ENCODE peak calls at places on chromosomes 1 and 21, in four cellular contexts. One of them, this sample, is unnamed.

GRCh38 chr1:234607091-234608025 is 2.6 kb downstream of the IRF2BP2 start:
- DNase-seq in OCI-LY7: no peak
- DNase-seq in left ventricle myocardium inferior: peak
- DNase-seq in tibial nerve: no peak
- DNase-seq in this sample: peak

GRCh38 chr1:201565771-201566528 is 27.0 kb downstream of the NAV1 start:
- DNase-seq in OCI-LY7: no peak
- DNase-seq in left ventricle myocardium inferior: no peak
- DNase-seq in tibial nerve: no peak
- DNase-seq in this sample: no peak

GRCh38 chr1:31412732-31413404 is at the start of gene SERINC2:
- DNase-seq in OCI-LY7: no peak
- DNase-seq in left ventricle myocardium inferior: no peak
- DNase-seq in tibial nerve: no peak
- DNase-seq in this sample: no peak

GRCh38 chr1:118340928-118341905 is 156.2 kb upstream of the SPAG17 start:
- DNase-seq in OCI-LY7: no peak
- DNase-seq in left ventricle myocardium inferior: no peak
- DNase-seq in tibial nerve: no peak
- DNase-seq in this sample: no peak

GRCh38 chr1:174051956-174052355 is 29.8 kb upstream of the RC3H1 start:
- DNase-seq in OCI-LY7: no peak
- DNase-seq in left ventricle myocardium inferior: no peak
- DNase-seq in tibial nerve: peak
- DNase-seq in this sample: no peak

GRCh38 chr1:156489166-156489934 is 11.2 kb downstream of the MEF2D start:
- DNase-seq in OCI-LY7: peak
- DNase-seq in left ventricle myocardium inferior: peak
- DNase-seq in tibial nerve: no peak
- DNase-seq in this sample: peak

GRCh38 chr1:167517535-167518330 is 596 bp downstream of the CD247 start:
- DNase-seq in OCI-LY7: no peak
- DNase-seq in left ventricle myocardium inferior: no peak
- DNase-seq in tibial nerve: no peak
- DNase-seq in this sample: no peak

GRCh38 chr1:204450461-204451257 is 39.0 kb upstream of the PPP1R15B start:
- DNase-seq in OCI-LY7: no peak
- DNase-seq in left ventricle myocardium inferior: peak
- DNase-seq in tibial nerve: no peak
- DNase-seq in this sample: peak

GRCh38 chr1:150546294-150546937 is 2.8 kb upstream of the ADAMTSL4 start:
- DNase-seq in OCI-LY7: no peak
- DNase-seq in left ventricle myocardium inferior: no peak
- DNase-seq in tibial nerve: no peak
- DNase-seq in this sample: no peak

GRCh38 chr1:113747376-113747775 is 11.9 kb downstream of the PHTF1 start:
- DNase-seq in OCI-LY7: no peak
- DNase-seq in left ventricle myocardium inferior: no peak
- DNase-seq in tibial nerve: no peak
- DNase-seq in this sample: no peak

GRCh38 chr1:117897551-117897950 is 31.9 kb downstream of the GDAP2 start:
- DNase-seq in OCI-LY7: no peak
- DNase-seq in left ventricle myocardium inferior: no peak
- DNase-seq in tibial nerve: no peak
- DNase-seq in this sample: no peak

GRCh38 chr1:78619029-78619428 is 1.2 kb upstream of the IFI44L start:
- DNase-seq in OCI-LY7: no peak
- DNase-seq in left ventricle myocardium inferior: no peak
- DNase-seq in tibial nerve: no peak
- DNase-seq in this sample: no peak

GRCh38 chr1:197572169-197572568 is 203.1 kb downstream of the DENND1B start:
- DNase-seq in OCI-LY7: no peak
- DNase-seq in left ventricle myocardium inferior: no peak
- DNase-seq in tibial nerve: no peak
- DNase-seq in this sample: no peak

GRCh38 chr21:43004926-43005325 is 30.6 kb downstream of the PKNOX1 start:
- DNase-seq in OCI-LY7: no peak
- DNase-seq in left ventricle myocardium inferior: no peak
- DNase-seq in tibial nerve: no peak
- DNase-seq in this sample: no peak

GRCh38 chr1:203364013-203364730 is 13.2 kb upstream of the FMOD start:
- DNase-seq in OCI-LY7: no peak
- DNase-seq in left ventricle myocardium inferior: peak
- DNase-seq in tibial nerve: no peak
- DNase-seq in this sample: peak

GRCh38 chr1:156143765-156144489 is 9.5 kb upstream of the SEMA4A start:
- DNase-seq in OCI-LY7: no peak
- DNase-seq in left ventricle myocardium inferior: no peak
- DNase-seq in tibial nerve: no peak
- DNase-seq in this sample: peak

GRCh38 chr1:62180649-62181048 is 14.0 kb upstream of the L1TD1 start:
- DNase-seq in OCI-LY7: no peak
- DNase-seq in left ventricle myocardium inferior: no peak
- DNase-seq in tibial nerve: no peak
- DNase-seq in this sample: no peak

GRCh38 chr1:205633421-205633976 is 1.7 kb upstream of the ELK4 start:
- DNase-seq in OCI-LY7: no peak
- DNase-seq in left ventricle myocardium inferior: no peak
- DNase-seq in tibial nerve: no peak
- DNase-seq in this sample: no peak

GRCh38 chr1:208264469-208265126 is 20.4 kb upstream of the PLXNA2 start:
- DNase-seq in OCI-LY7: no peak
- DNase-seq in left ventricle myocardium inferior: peak
- DNase-seq in tibial nerve: peak
- DNase-seq in this sample: peak

GRCh38 chr1:171446396-171446795 is 38.9 kb upstream of the PRRC2C start:
- DNase-seq in OCI-LY7: no peak
- DNase-seq in left ventricle myocardium inferior: no peak
- DNase-seq in tibial nerve: no peak
- DNase-seq in this sample: no peak

GRCh38 chr1:119387858-119388257 is 19.3 kb downstream of the HAO2 start:
- DNase-seq in OCI-LY7: no peak
- DNase-seq in left ventricle myocardium inferior: no peak
- DNase-seq in tibial nerve: no peak
- DNase-seq in this sample: no peak

GRCh38 chr1:177873238-177873637 is 96.6 kb downstream of the SEC16B start:
- DNase-seq in OCI-LY7: no peak
- DNase-seq in left ventricle myocardium inferior: no peak
- DNase-seq in tibial nerve: no peak
- DNase-seq in this sample: no peak

GRCh38 chr1:218496561-218496960 is 151.4 kb downstream of the TGFB2 start:
- DNase-seq in OCI-LY7: no peak
- DNase-seq in left ventricle myocardium inferior: no peak
- DNase-seq in tibial nerve: no peak
- DNase-seq in this sample: no peak

GRCh38 chr1:165768513-165769394 is at the start of gene TMCO1:
- DNase-seq in OCI-LY7: peak
- DNase-seq in left ventricle myocardium inferior: peak
- DNase-seq in tibial nerve: peak
- DNase-seq in this sample: peak

GRCh38 chr1:199084293-199084692 is 445.5 kb downstream of the PTPRC start:
- DNase-seq in OCI-LY7: no peak
- DNase-seq in left ventricle myocardium inferior: no peak
- DNase-seq in tibial nerve: no peak
- DNase-seq in this sample: no peak

GRCh38 chr21:35682874-35683549 is 377.3 kb downstream of the SETD4 start:
- DNase-seq in OCI-LY7: no peak
- DNase-seq in left ventricle myocardium inferior: no peak
- DNase-seq in tibial nerve: no peak
- DNase-seq in this sample: no peak

GRCh38 chr1:176878750-176879536 is 285.6 kb downstream of the ASTN1 start:
- DNase-seq in OCI-LY7: peak
- DNase-seq in left ventricle myocardium inferior: no peak
- DNase-seq in tibial nerve: no peak
- DNase-seq in this sample: no peak

GRCh38 chr1:232726048-232726779 is 79.0 kb upstream of the MAP10 start:
- DNase-seq in OCI-LY7: no peak
- DNase-seq in left ventricle myocardium inferior: no peak
- DNase-seq in tibial nerve: no peak
- DNase-seq in this sample: no peak

GRCh38 chr1:35619237-35620121 is 21.8 kb downstream of the PSMB2 start:
- DNase-seq in OCI-LY7: no peak
- DNase-seq in left ventricle myocardium inferior: no peak
- DNase-seq in tibial nerve: no peak
- DNase-seq in this sample: no peak

GRCh38 chr1:225699336-225699735 is 46.4 kb upstream of the ENAH start:
- DNase-seq in OCI-LY7: no peak
- DNase-seq in left ventricle myocardium inferior: no peak
- DNase-seq in tibial nerve: no peak
- DNase-seq in this sample: no peak

GRCh38 chr21:45894107-45894810 is 87.3 kb upstream of the COL6A1 start:
- DNase-seq in OCI-LY7: no peak
- DNase-seq in left ventricle myocardium inferior: peak
- DNase-seq in tibial nerve: no peak
- DNase-seq in this sample: peak

GRCh38 chr1:203099760-203100159 is 13.9 kb upstream of the MYOG start:
- DNase-seq in OCI-LY7: no peak
- DNase-seq in left ventricle myocardium inferior: no peak
- DNase-seq in tibial nerve: no peak
- DNase-seq in this sample: no peak

GRCh38 chr1:79497193-79497773 is 490.8 kb upstream of the ADGRL4 start:
- DNase-seq in OCI-LY7: peak
- DNase-seq in left ventricle myocardium inferior: no peak
- DNase-seq in tibial nerve: no peak
- DNase-seq in this sample: no peak

DNA sequence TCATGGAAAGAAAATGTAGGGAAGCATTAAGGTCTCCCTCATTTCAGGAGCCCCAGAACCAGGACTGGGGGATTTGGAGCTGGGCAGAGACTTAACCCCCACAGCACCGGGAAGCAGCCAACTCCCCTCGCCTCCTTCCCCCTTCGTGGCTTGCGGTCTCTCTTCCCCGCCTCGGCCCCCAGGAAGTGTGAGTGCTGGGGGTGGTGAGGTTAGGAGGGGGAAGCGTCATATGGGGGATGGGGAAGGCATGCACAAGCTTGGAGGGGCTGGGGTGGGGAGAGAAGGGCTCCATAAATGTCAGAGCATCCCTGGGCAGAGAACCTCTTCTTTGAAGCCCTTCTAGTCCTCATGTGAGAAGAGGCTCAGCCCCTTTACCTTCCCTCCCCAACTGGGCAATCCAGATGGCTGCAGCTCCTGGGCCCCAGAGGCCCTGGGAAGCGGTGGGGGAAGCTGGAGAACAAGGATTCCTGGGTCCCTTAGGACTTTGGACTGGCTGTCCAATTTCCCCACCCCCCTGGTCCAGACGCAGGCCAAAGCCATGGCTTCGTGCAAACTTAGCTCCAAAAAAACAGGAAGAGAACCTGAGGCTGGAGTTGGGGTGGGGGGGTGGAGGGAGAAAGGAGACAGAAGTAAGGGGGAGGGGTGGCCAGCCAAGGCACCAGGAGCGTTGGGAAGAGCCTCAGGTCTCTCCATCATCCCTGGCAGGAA is 7.8 kb downstream of the ZBTB7B start:
- DNase-seq in OCI-LY7: no peak
- DNase-seq in left ventricle myocardium inferior: no peak
- DNase-seq in tibial nerve: no peak
- DNase-seq in this sample: no peak
- H3K4me3 ChIP-seq in OCI-LY7: no peak
- H3K4me3 ChIP-seq in left ventricle myocardium inferior: peak
- H3K4me3 ChIP-seq in tibial nerve: peak
- H3K4me3 ChIP-seq in this sample: no peak

DNA sequence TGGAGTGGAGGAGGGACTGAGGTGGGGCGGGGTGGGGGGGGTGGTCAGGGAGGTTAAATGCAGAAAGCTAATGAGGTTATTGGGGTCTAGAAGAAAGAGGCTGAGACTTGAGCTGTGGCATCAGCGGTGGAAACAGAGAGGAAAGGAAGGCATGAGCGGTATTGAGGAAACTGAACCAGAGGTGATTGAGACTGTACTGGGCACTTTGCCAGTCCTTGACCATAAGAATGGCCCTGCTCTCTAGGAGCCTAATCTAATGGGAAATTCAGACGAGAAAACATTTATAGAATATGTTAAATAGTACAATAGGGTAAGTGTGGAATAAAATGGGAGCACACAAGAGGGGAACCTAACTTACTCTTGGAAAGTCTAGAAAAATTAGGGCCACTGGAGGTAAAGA is 23.7 kb downstream of the SLC44A3 start:
- DNase-seq in OCI-LY7: no peak
- DNase-seq in left ventricle myocardium inferior: no peak
- DNase-seq in tibial nerve: no peak
- DNase-seq in this sample: no peak
- H3K27ac ChIP-seq in OCI-LY7: no peak
- H3K27ac ChIP-seq in left ventricle myocardium inferior: no peak
- H3K27ac ChIP-seq in tibial nerve: no peak
- H3K27ac ChIP-seq in this sample: no peak

GRCh38 chr1:869499-870244 is 54.1 kb upstream of the SAMD11 start:
- DNase-seq in OCI-LY7: peak
- DNase-seq in left ventricle myocardium inferior: peak
- DNase-seq in tibial nerve: peak
- DNase-seq in this sample: peak
- H3K4me3 ChIP-seq in OCI-LY7: no peak
- H3K4me3 ChIP-seq in left ventricle myocardium inferior: peak
- H3K4me3 ChIP-seq in tibial nerve: peak
- H3K4me3 ChIP-seq in this sample: peak

GRCh38 chr21:38897532-38898421 is 92.0 kb downstream of the ETS2 start:
- DNase-seq in OCI-LY7: peak
- DNase-seq in left ventricle myocardium inferior: no peak
- DNase-seq in tibial nerve: no peak
- DNase-seq in this sample: no peak
- H3K27ac ChIP-seq in OCI-LY7: peak
- H3K27ac ChIP-seq in left ventricle myocardium inferior: peak
- H3K27ac ChIP-seq in tibial nerve: no peak
- H3K27ac ChIP-seq in this sample: no peak

GRCh38 chr1:45116820-45117219 is 89.6 kb downstream of the ZSWIM5 start:
- DNase-seq in OCI-LY7: no peak
- DNase-seq in left ventricle myocardium inferior: no peak
- DNase-seq in tibial nerve: no peak
- DNase-seq in this sample: no peak

GRCh38 chr1:45111239-45111638 is 95.2 kb downstream of the ZSWIM5 start:
- DNase-seq in OCI-LY7: no peak
- DNase-seq in left ventricle myocardium inferior: no peak
- DNase-seq in tibial nerve: no peak
- DNase-seq in this sample: no peak

GRCh38 chr1:45117766-45118165 is 88.6 kb downstream of the ZSWIM5 start:
- DNase-seq in OCI-LY7: no peak
- DNase-seq in left ventricle myocardium inferior: no peak
- DNase-seq in tibial nerve: no peak
- DNase-seq in this sample: no peak

DNA sequence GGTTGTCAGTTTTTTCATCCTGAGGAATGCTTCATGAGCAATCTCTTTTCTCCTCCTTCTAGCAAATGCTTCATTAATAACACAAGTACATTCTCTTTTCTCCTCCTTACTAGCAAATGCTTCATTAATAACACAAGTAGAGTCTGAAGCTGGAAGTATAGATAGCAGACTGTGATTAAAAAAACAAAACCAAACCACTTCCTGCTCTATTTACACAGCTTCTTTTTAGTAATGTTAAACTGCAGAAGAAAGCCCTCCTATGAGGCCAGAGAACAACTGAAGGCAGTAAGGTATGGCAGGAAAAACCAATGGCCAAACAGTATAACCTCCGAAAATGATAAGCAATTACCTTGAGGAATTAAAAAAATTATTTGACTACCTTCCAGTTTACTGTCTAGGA is 90.1 kb downstream of the ZSWIM5 start:
- DNase-seq in OCI-LY7: no peak
- DNase-seq in left ventricle myocardium inferior: no peak
- DNase-seq in tibial nerve: no peak
- DNase-seq in this sample: no peak
- H3K4me3 ChIP-seq in OCI-LY7: no peak
- H3K4me3 ChIP-seq in left ventricle myocardium inferior: no peak
- H3K4me3 ChIP-seq in tibial nerve: no peak
- H3K4me3 ChIP-seq in this sample: no peak

GRCh38 chr1:23528245-23528978 is 2.6 kb downstream of the E2F2 start:
- DNase-seq in OCI-LY7: peak
- DNase-seq in left ventricle myocardium inferior: peak
- DNase-seq in tibial nerve: peak
- DNase-seq in this sample: peak
- H3K27ac ChIP-seq in OCI-LY7: peak
- H3K27ac ChIP-seq in left ventricle myocardium inferior: peak
- H3K27ac ChIP-seq in tibial nerve: peak
- H3K27ac ChIP-seq in this sample: no peak